ENCODE peak calls at places on chromosomes 3 and 15, in six cellular contexts. One of them, this sample, is unnamed.

GRCh38 chr15:66953523-66954229 is 111.7 kb upstream of the SMAD3 start:
- DNase-seq in IMR-90: no peak
- DNase-seq in trophoblast cell: peak
- DNase-seq in H9: no peak
- DNase-seq in neuronal stem cell: no peak
- DNase-seq in H1: no peak
- DNase-seq in this sample: no peak

GRCh38 chr3:160618363-160618762 is 53.0 kb upstream of the KPNA4 start:
- DNase-seq in neuronal stem cell: no peak
- DNase-seq in H1: no peak
- DNase-seq in trophoblast cell: peak
- DNase-seq in IMR-90: no peak
- DNase-seq in H9: no peak
- DNase-seq in this sample: no peak

GRCh38 chr3:133490468-133491351 is 82.8 kb upstream of the CDV3 start:
- DNase-seq in neuronal stem cell: no peak
- DNase-seq in trophoblast cell: no peak
- DNase-seq in H1: no peak
- DNase-seq in H9: no peak
- DNase-seq in IMR-90: no peak
- DNase-seq in this sample: no peak

GRCh38 chr3:105394177-105394576 is 27.5 kb downstream of the ALCAM start:
- DNase-seq in trophoblast cell: peak
- DNase-seq in neuronal stem cell: no peak
- DNase-seq in H9: peak
- DNase-seq in IMR-90: no peak
- DNase-seq in H1: no peak
- DNase-seq in this sample: peak

GRCh38 chr3:10713656-10714055 is 102.4 kb upstream of the SLC6A11 start:
- DNase-seq in IMR-90: no peak
- DNase-seq in trophoblast cell: no peak
- DNase-seq in H9: no peak
- DNase-seq in H1: no peak
- DNase-seq in neuronal stem cell: no peak
- DNase-seq in this sample: no peak

GRCh38 chr3:196280689-196281463 is 6.7 kb downstream of the PCYT1A start:
- DNase-seq in H1: no peak
- DNase-seq in trophoblast cell: no peak
- DNase-seq in H9: no peak
- DNase-seq in neuronal stem cell: no peak
- DNase-seq in IMR-90: no peak
- DNase-seq in this sample: no peak

GRCh38 chr3:14463330-14464216 is 61.2 kb downstream of the SLC6A6 start:
- DNase-seq in IMR-90: no peak
- DNase-seq in H1: no peak
- DNase-seq in trophoblast cell: no peak
- DNase-seq in neuronal stem cell: no peak
- DNase-seq in H9: peak
- DNase-seq in this sample: no peak

GRCh38 chr3:178483704-178484103 is 52.5 kb upstream of the KCNMB2 start:
- DNase-seq in H9: no peak
- DNase-seq in IMR-90: no peak
- DNase-seq in trophoblast cell: no peak
- DNase-seq in H1: no peak
- DNase-seq in neuronal stem cell: no peak
- DNase-seq in this sample: no peak

GRCh38 chr15:57507111-57507510 is 84.6 kb upstream of the MYZAP start:
- DNase-seq in IMR-90: no peak
- DNase-seq in H9: no peak
- DNase-seq in neuronal stem cell: no peak
- DNase-seq in H1: no peak
- DNase-seq in trophoblast cell: no peak
- DNase-seq in this sample: no peak

GRCh38 chr15:48282186-48282585 is 49.0 kb upstream of the DUT start:
- DNase-seq in H1: no peak
- DNase-seq in IMR-90: peak
- DNase-seq in trophoblast cell: no peak
- DNase-seq in neuronal stem cell: no peak
- DNase-seq in H9: no peak
- DNase-seq in this sample: peak

GRCh38 chr15:83698294-83698693 is 44.4 kb downstream of the ADAMTSL3 start:
- DNase-seq in H1: no peak
- DNase-seq in IMR-90: peak
- DNase-seq in neuronal stem cell: no peak
- DNase-seq in trophoblast cell: no peak
- DNase-seq in H9: no peak
- DNase-seq in this sample: peak

GRCh38 chr3:19972056-19972455 is 25.2 kb downstream of the RAB5A start:
- DNase-seq in neuronal stem cell: no peak
- DNase-seq in trophoblast cell: peak
- DNase-seq in IMR-90: peak
- DNase-seq in H9: no peak
- DNase-seq in H1: no peak
- DNase-seq in this sample: no peak

GRCh38 chr15:51758645-51759044 is 7.2 kb downstream of the TMOD2 start:
- DNase-seq in H1: no peak
- DNase-seq in trophoblast cell: no peak
- DNase-seq in IMR-90: peak
- DNase-seq in H9: no peak
- DNase-seq in neuronal stem cell: no peak
- DNase-seq in this sample: peak

GRCh38 chr3:34106879-34107278 is 308.4 kb downstream of the PDCD6IP start:
- DNase-seq in IMR-90: no peak
- DNase-seq in neuronal stem cell: peak
- DNase-seq in H9: peak
- DNase-seq in trophoblast cell: peak
- DNase-seq in H1: peak
- DNase-seq in this sample: no peak

GRCh38 chr3:123757281-123757940 is 126.7 kb downstream of the MYLK start:
- DNase-seq in H1: no peak
- DNase-seq in IMR-90: no peak
- DNase-seq in H9: no peak
- DNase-seq in neuronal stem cell: no peak
- DNase-seq in trophoblast cell: no peak
- DNase-seq in this sample: peak

GRCh38 chr15:54208786-54209185 is 230.5 kb downstream of the UNC13C start:
- DNase-seq in IMR-90: no peak
- DNase-seq in H1: no peak
- DNase-seq in H9: no peak
- DNase-seq in trophoblast cell: no peak
- DNase-seq in neuronal stem cell: no peak
- DNase-seq in this sample: no peak

GRCh38 chr3:194711913-194712312 is 26.2 kb downstream of the FAM43A start:
- DNase-seq in H9: no peak
- DNase-seq in neuronal stem cell: no peak
- DNase-seq in trophoblast cell: peak
- DNase-seq in H1: no peak
- DNase-seq in IMR-90: peak
- DNase-seq in this sample: peak

GRCh38 chr15:64630403-64631107 is 144.8 kb downstream of the RBPMS2 start:
- DNase-seq in IMR-90: peak
- DNase-seq in H9: no peak
- DNase-seq in H1: no peak
- DNase-seq in neuronal stem cell: no peak
- DNase-seq in trophoblast cell: no peak
- DNase-seq in this sample: peak

GRCh38 chr3:45966969-45967640 is 23.8 kb downstream of the CXCR6 start:
- DNase-seq in trophoblast cell: no peak
- DNase-seq in neuronal stem cell: no peak
- DNase-seq in IMR-90: no peak
- DNase-seq in H9: no peak
- DNase-seq in H1: no peak
- DNase-seq in this sample: no peak

GRCh38 chr15:26082833-26083174 is 219.7 kb upstream of the ATP10A start:
- DNase-seq in IMR-90: no peak
- DNase-seq in trophoblast cell: no peak
- DNase-seq in neuronal stem cell: no peak
- DNase-seq in H9: no peak
- DNase-seq in H1: no peak
- DNase-seq in this sample: no peak

GRCh38 chr15:99983171-99983891 is 250.1 kb upstream of the LYSMD4 start:
- DNase-seq in neuronal stem cell: no peak
- DNase-seq in H9: peak
- DNase-seq in trophoblast cell: no peak
- DNase-seq in IMR-90: no peak
- DNase-seq in H1: peak
- DNase-seq in this sample: peak

GRCh38 chr3:14438262-14438661 is 35.9 kb downstream of the SLC6A6 start:
- DNase-seq in IMR-90: no peak
- DNase-seq in H9: no peak
- DNase-seq in trophoblast cell: no peak
- DNase-seq in H1: no peak
- DNase-seq in neuronal stem cell: no peak
- DNase-seq in this sample: no peak

DNA sequence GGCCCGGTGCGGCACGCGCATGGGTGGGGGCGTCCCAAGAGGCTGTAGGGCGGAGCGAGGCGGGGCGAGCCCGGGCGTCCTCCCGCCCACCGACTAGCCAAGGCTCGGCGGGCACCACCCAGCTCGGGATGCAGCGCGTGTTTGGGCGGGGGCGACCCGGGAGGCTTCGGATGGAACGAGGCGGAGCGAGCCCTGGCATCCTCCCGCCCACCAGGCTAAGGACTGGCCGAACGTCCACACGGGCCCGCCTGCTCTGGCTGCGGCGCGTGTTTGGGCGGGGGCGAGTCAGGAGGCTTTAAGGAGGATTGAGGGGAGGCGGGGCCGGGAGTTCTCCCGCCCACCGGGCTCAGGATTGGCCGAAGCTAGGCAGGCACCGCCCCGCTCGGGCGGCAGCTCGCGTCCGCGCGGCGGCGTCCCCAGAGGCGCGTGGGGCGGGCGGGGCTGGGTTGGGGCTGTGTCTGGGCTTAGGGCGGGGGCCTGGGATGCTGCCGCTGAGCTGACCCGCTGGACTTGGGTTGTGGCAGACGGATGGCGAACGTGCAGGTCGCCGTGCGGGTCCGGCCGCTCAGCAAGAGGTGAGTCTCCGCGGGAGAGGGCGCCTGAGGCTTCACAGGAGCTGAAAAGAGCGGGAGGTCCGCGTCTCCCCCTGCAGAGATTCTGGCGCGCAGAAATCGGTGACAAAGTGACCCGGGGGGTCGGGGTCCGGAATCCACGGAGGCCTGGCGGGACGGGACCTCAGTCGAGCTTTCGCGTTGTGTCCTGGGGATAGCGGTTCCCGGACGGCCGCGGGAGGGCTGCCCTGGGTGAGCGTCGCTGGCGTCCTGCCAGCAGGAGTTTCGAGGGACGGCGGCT is at the start of gene STARD9:
- DNase-seq in IMR-90: peak
- DNase-seq in H9: peak
- DNase-seq in H1: peak
- DNase-seq in neuronal stem cell: peak
- DNase-seq in trophoblast cell: peak
- DNase-seq in this sample: peak
- H3K18ac ChIP-seq in IMR-90: peak
- H3K18ac ChIP-seq in H9: peak
- H3K18ac ChIP-seq in H1: peak
- H3K18ac ChIP-seq in neuronal stem cell: peak
- H3K18ac ChIP-seq in trophoblast cell: no peak
- H3K18ac ChIP-seq in this sample: peak

DNA sequence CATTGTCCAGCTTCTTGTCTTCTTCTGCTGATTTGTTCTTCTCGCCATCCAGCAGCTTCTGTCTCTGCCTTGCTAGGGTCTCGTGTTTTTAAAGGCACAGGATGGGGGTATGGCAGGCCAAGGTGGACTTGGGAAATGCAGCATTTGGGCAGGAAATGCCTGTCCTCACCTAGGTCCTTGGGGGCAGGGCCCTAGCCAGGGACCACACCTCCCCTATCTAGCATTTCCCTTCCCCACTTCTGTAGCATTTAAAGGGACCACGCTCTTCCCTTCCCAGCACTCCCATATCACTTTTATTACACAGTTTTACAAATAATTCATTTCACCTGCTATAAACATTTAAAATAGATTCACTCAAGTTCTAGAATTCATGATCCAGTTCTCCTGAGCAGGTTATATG is 315.4 kb upstream of the LMCD1 start:
- DNase-seq in H1: no peak
- DNase-seq in H9: no peak
- DNase-seq in IMR-90: no peak
- DNase-seq in trophoblast cell: no peak
- DNase-seq in neuronal stem cell: no peak
- DNase-seq in this sample: no peak
- H3K14ac ChIP-seq in H1: no peak
- H3K14ac ChIP-seq in H9: no peak
- H3K14ac ChIP-seq in IMR-90: no peak
- H3K14ac ChIP-seq in trophoblast cell: no peak
- H3K14ac ChIP-seq in neuronal stem cell: no peak
- H3K14ac ChIP-seq in this sample: no peak

GRCh38 chr3:52118156-52118875 is 35.9 kb downstream of the POC1A start:
- DNase-seq in IMR-90: no peak
- DNase-seq in neuronal stem cell: no peak
- DNase-seq in H9: no peak
- DNase-seq in H1: no peak
- DNase-seq in trophoblast cell: no peak
- DNase-seq in this sample: no peak

GRCh38 chr3:52119826-52120225 is 34.4 kb downstream of the POC1A start:
- DNase-seq in neuronal stem cell: no peak
- DNase-seq in trophoblast cell: no peak
- DNase-seq in H1: no peak
- DNase-seq in IMR-90: no peak
- DNase-seq in H9: no peak
- DNase-seq in this sample: no peak

GRCh38 chr3:52117537-52117936 is 36.7 kb downstream of the POC1A start:
- DNase-seq in H1: no peak
- DNase-seq in trophoblast cell: no peak
- DNase-seq in IMR-90: no peak
- DNase-seq in H9: no peak
- DNase-seq in neuronal stem cell: no peak
- DNase-seq in this sample: no peak

GRCh38 chr3:52120576-52121458 is 33.4 kb downstream of the POC1A start:
- DNase-seq in trophoblast cell: no peak
- DNase-seq in IMR-90: no peak
- DNase-seq in neuronal stem cell: no peak
- DNase-seq in H1: no peak
- DNase-seq in H9: no peak
- DNase-seq in this sample: no peak

GRCh38 chr3:52119056-52119455 is 35.2 kb downstream of the POC1A start:
- DNase-seq in IMR-90: no peak
- DNase-seq in trophoblast cell: no peak
- DNase-seq in neuronal stem cell: no peak
- DNase-seq in H1: no peak
- DNase-seq in H9: no peak
- DNase-seq in this sample: peak
- H3K4me2 ChIP-seq in IMR-90: no peak
- H3K4me2 ChIP-seq in trophoblast cell: no peak
- H3K4me2 ChIP-seq in neuronal stem cell: no peak
- H3K4me2 ChIP-seq in H1: no peak
- H3K4me2 ChIP-seq in H9: no peak
- H3K4me2 ChIP-seq in this sample: no peak

DNA sequence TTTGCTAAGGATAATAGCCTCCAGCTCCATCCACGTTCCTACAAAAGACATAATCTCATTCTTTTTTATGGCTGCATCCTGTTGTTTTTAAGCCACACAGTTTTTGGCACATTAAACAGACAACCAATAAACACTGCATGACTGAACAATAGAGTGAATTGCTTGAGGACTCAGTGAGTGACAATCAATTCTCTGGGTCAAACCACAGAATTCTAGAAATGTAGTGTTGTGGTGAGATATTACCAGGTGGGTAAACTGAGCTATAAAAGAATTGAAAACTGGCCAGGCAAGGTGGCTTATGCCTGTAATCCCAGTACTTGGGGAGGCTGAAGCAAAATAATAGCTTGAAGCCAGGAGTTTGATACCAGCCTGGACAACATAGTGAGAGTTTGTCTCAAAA is 154.7 kb upstream of the CADPS start:
- DNase-seq in H1: no peak
- DNase-seq in trophoblast cell: no peak
- DNase-seq in IMR-90: no peak
- DNase-seq in neuronal stem cell: no peak
- DNase-seq in H9: no peak
- DNase-seq in this sample: no peak
- H3K18ac ChIP-seq in H1: no peak
- H3K18ac ChIP-seq in trophoblast cell: no peak
- H3K18ac ChIP-seq in IMR-90: no peak
- H3K18ac ChIP-seq in neuronal stem cell: no peak
- H3K18ac ChIP-seq in H9: no peak
- H3K18ac ChIP-seq in this sample: no peak